ENCODE peak calls at places on chromosomes 2 and 18, in nine cellular contexts. H is pancreas; E is PC-3; W is psoas muscle; G is CD8-positive, alpha-beta T cell; R is fibroblast of pulmonary artery; T is OCI-LY7; J is transverse colon; F is esophagus squamous epithelium. V is an unnamed sample.
A peak's percentile ranks its signal among the peaks of the same experiment; 100 is the strongest.

GRCh38 chr2:152127628-152128027 is 28.8 kb upstream of the CACNB4 start:
- DNase-seq in J (no peak), W (no peak), T (no peak), R (no peak), G (no peak), E (no peak), F (no peak), H (no peak), V (no peak)

GRCh38 chr2:105188343-105188742 is 53.2 kb upstream of the GPR45 start:
- DNase-seq in H (no peak), T (no peak), J (no peak), W (no peak), R (no peak), F (no peak), E (no peak), G (no peak), V (no peak)

GRCh38 chr18:68033466-68033865 is 516.9 kb upstream of the DSEL start:
- DNase-seq in W (no peak), T (no peak), G (no peak), E (peak; percentile 9), F (no peak), H (no peak), J (no peak), R (peak; percentile 62), V (no peak)

GRCh38 chr2:55620123-55620779 is 2.8 kb upstream of the PPP4R3B start:
- DNase-seq in H (no peak), R (peak; percentile 31), E (peak; percentile 43), J (no peak), F (no peak), T (peak; percentile 56), G (no peak), W (no peak), V (no peak)

GRCh38 chr2:152606081-152606480 is 111.2 kb downstream of the PRPF40A start:
- DNase-seq in F (no peak), J (no peak), H (no peak), G (no peak), E (no peak), W (no peak), R (no peak), T (no peak), V (no peak)

GRCh38 chr18:25229080-25229479 is 122.9 kb downstream of the ZNF521 start:
- DNase-seq in T (no peak), G (no peak), H (no peak), E (no peak), W (no peak), R (peak; percentile 69), F (no peak), J (no peak), V (no peak)

GRCh38 chr2:219116776-219117646 is 43.6 kb downstream of the NHEJ1 start:
- DNase-seq in G (no peak), F (no peak), J (peak; percentile 75), E (no peak), W (no peak), R (no peak), H (no peak), T (no peak), V (peak; percentile 67)

GRCh38 chr2:181456660-181457120 is 496 bp upstream of the ITGA4 start:
- DNase-seq in T (peak; percentile 95), J (peak; percentile 72), E (no peak), F (peak; percentile 20), W (peak; percentile 65), G (peak; percentile 78), R (no peak), H (peak; percentile 47), V (peak; percentile 72)

GRCh38 chr2:98883780-98884211 is 52.2 kb downstream of the CRACDL start:
- DNase-seq in E (no peak), R (no peak), F (no peak), J (no peak), W (no peak), T (no peak), H (no peak), G (no peak), V (no peak)

GRCh38 chr2:98882368-98882767 is 53.7 kb downstream of the CRACDL start:
- DNase-seq in T (no peak), J (no peak), G (no peak), F (no peak), W (no peak), R (no peak), E (no peak), H (no peak), V (no peak)

GRCh38 chr2:98882971-98883779 is 52.9 kb downstream of the CRACDL start:
- DNase-seq in G (no peak), R (no peak), J (no peak), E (no peak), T (no peak), F (no peak), W (no peak), H (no peak), V (no peak)

GRCh38 chr2:98881153-98881650 is 54.8 kb downstream of the CRACDL start:
- DNase-seq in W (no peak), R (no peak), G (no peak), E (no peak), J (no peak), H (no peak), T (no peak), F (no peak), V (no peak)

DNA sequence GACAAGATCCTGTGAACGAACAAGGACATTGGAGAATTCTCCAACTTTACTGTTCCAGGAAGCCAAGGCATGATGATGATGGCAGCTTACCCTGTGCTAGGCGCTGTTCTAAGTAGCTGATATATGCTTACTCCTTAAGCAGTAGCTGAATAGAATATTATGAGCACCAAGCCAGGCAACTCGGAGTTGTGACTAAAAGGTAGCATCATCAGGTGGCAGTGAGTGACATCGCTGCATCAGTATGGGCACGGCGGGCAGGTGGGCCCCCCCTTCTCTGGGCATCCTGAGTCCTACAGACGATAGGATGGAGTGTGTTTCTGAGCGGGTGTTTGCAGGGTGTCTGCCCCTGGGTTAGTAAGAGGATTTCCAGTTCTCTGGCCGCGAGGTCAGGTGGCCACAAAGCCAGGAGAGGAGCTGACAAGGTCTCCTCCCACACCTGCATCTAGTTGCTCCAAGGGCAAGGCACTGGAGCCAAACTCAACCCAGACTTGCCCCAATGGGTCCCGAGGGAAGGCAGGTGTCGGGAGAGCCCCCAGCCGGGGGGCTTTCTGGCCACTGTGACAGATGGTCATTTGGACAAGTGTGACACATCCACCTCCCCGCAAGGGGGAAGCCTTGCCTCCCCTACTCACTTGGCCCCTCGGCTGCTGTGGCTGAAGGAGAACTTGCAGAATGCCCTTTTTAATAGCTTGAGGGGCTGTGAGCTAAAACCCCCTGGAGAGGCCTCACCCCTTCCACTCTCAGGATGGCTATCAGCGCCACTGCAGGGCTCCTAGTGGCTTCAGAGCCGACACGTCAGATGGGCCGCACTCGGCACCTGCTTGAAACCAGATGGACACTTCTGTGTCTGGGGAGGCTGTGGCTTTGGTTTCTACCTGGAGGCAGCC is 55.5 kb downstream of the CRACDL start:
- DNase-seq in W (no peak), T (peak; percentile 14), R (no peak), E (no peak), F (no peak), J (no peak), H (no peak), G (no peak), V (no peak)
- TF ChIP-seq CTCF in W (no peak), T (peak; percentile 38), R (no peak), E (no peak), F (no peak), J (no peak), H (no peak), G (no peak), V (no peak)

DNA sequence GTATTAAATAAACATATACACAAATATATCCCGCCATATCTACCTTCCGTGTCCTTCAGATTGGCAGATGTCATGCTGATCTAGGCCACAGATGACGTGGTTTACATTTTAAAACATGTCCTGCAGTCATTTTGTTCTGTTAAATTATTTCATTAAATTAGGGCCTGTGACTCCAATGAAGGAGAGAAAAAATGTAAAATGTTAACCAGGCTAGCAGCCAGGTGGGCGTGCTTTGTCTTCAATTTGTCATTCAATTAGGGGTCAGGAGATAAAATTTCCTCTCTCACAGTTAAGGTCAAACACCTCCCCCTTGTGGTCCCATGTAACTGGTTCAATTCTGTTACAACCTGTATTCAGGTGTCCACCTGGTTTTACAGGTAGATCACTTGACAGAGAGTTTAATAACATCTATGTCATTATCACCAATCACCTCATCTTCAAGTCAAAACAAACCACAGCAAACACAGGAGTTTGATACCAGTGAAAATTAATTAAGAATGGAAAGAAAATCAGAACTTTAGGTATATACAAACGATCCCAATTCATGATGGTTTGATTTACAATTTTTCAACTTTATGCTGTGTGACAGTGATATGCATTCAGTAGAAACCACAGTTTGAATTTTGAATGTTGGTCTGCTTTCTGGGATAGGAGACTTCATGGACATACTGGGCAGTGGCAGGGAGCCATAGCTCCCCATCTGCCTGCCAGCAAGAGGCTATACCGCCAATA is 339.4 kb downstream of the CMPK2 start:
- DNase-seq in J (peak; percentile 11), E (peak; percentile 37), H (no peak), R (no peak), G (no peak), W (no peak), T (peak; percentile 78), F (no peak), V (no peak)
- TF ChIP-seq CTCF in J (no peak), E (peak; percentile 60), H (peak; percentile 51), R (no peak), G (no peak), W (no peak), T (peak; percentile 96), F (no peak), V (peak; percentile 22)

GRCh38 chr2:10305715-10306114 is 3.0 kb downstream of the HPCAL1 start:
- DNase-seq in E (peak; percentile 52), F (no peak), G (peak; percentile 43), T (peak; percentile 56), J (peak; percentile 21), W (no peak), R (no peak), H (no peak), V (no peak)
- TF ChIP-seq CTCF in E (peak; percentile 52), F (no peak), G (no peak), T (peak; percentile 68), J (no peak), W (no peak), R (no peak), H (peak; percentile 27), V (no peak)

DNA sequence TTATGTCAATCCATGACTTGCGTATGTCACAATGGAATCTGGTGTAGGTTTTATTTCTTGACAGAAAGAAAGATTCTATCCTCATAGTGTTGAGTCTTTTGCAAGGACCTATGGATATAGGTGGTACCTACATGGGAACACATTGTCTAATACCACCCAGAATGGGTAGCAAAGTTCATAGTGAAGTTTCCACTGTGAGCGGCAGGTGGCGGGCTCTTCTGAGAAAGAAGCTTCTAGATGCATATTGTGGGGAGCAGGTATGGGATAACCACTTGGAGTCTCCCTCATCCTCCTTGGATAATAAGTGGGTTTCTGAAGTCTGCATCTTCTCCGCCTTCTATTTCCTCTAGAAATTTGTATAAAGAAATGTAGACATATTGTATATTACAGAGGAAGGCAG is 44.9 kb downstream of the LINC00305 start:
- DNase-seq in W (no peak), R (no peak), G (no peak), E (peak; percentile 37), H (no peak), T (no peak), F (no peak), J (no peak), V (no peak)
- TF ChIP-seq CTCF in W (no peak), R (no peak), G (no peak), E (peak; percentile 64), H (no peak), T (no peak), F (no peak), J (no peak), V (no peak)

V was measured in mucosa of descending colon.